ENCODE peak calls at places on chromosomes 11 and 22, in eight cellular contexts. V is fibroblast of pulmonary artery, G is fibroblast of lung, E is progenitor cell of endocrine pancreas, S is WERI-Rb-1, K is nephron progenitor cell, W is breast epithelium, Q is IMR-90. F is an unnamed sample.

GRCh38 chr22:45589556-45589955 is 82.1 kb upstream of the ATXN10 start:
- DNase-seq in W (no peak), Q (no peak), V (no peak), K (no peak), G (no peak), E (no peak), S (no peak), F (no peak)

GRCh38 chr22:24402460-24403192 is 24.8 kb upstream of the ADORA2A start:
- DNase-seq in K (no peak), W (peak), E (no peak), Q (peak), S (no peak), V (peak), G (peak), F (no peak)

GRCh38 chr22:36351921-36352774 is 35.6 kb downstream of the MYH9 start:
- DNase-seq in Q (no peak), W (peak), V (no peak), E (no peak), K (no peak), G (peak), S (no peak), F (no peak)

GRCh38 chr11:44530413-44531115 is 34.9 kb upstream of the CD82 start:
- DNase-seq in V (peak), S (no peak), Q (peak), K (no peak), W (no peak), G (peak), E (no peak), F (no peak)

GRCh38 chr11:14634813-14635212 is 8.8 kb upstream of the PDE3B start:
- DNase-seq in V (no peak), G (no peak), K (no peak), S (no peak), Q (no peak), W (no peak), E (no peak), F (no peak)

GRCh38 chr22:19749876-19750275 is 10.7 kb upstream of the TBX1 start:
- DNase-seq in G (no peak), S (no peak), E (no peak), K (no peak), Q (no peak), W (no peak), V (no peak), F (no peak)

GRCh38 chr22:44246615-44247326 is 66.0 kb downstream of the SHISAL1 start:
- DNase-seq in V (no peak), Q (no peak), G (no peak), K (no peak), W (no peak), S (no peak), E (no peak), F (no peak)

GRCh38 chr22:32558681-32559355 is 84.2 kb downstream of the FBXO7 start:
- DNase-seq in E (no peak), V (peak), K (no peak), Q (peak), S (no peak), W (peak), G (peak), F (no peak)

GRCh38 chr22:26666035-26666338 is 8.6 kb downstream of the MIAT start:
- DNase-seq in E (no peak), Q (peak), S (no peak), G (peak), V (no peak), K (no peak), W (no peak), F (no peak)

GRCh38 chr11:45655347-45655756 is 10.1 kb downstream of the CHST1 start:
- DNase-seq in V (peak), Q (peak), W (peak), S (peak), G (peak), E (peak), K (peak), F (peak)

GRCh38 chr11:116481126-116481644 is 291.6 kb downstream of the BUD13 start:
- DNase-seq in G (no peak), K (no peak), W (no peak), Q (no peak), V (no peak), S (peak), E (no peak), F (no peak)

GRCh38 chr11:88041679-88042078 is 133.6 kb downstream of the RAB38 start:
- DNase-seq in V (no peak), E (no peak), S (no peak), W (no peak), K (no peak), G (no peak), Q (no peak), F (no peak)

GRCh38 chr11:83070044-83070877 is 1.4 kb downstream of the RAB30 start:
- DNase-seq in W (no peak), S (no peak), K (peak), Q (peak), G (peak), V (peak), E (no peak), F (no peak)

GRCh38 chr11:26623076-26623666 is 51.1 kb upstream of the MUC15 start:
- DNase-seq in V (no peak), Q (peak), W (no peak), G (peak), E (no peak), K (no peak), S (no peak), F (no peak)

GRCh38 chr22:30266445-30267381 is at the start of gene OSM:
- DNase-seq in K (no peak), E (no peak), W (no peak), Q (no peak), G (no peak), S (no peak), V (no peak), F (peak)

GRCh38 chr11:121766138-121766537 is 313.4 kb upstream of the SORL1-AS1 start:
- DNase-seq in K (no peak), E (no peak), G (no peak), W (no peak), S (no peak), Q (no peak), V (no peak), F (no peak)

GRCh38 chr11:5118893-5119292 is 19.3 kb downstream of the OR52A5 start:
- DNase-seq in W (no peak), K (no peak), V (no peak), Q (no peak), E (no peak), S (no peak), G (no peak), F (no peak)

GRCh38 chr11:75820636-75821035 is 5.6 kb downstream of the UVRAG start:
- DNase-seq in Q (peak), S (no peak), W (no peak), G (peak), E (no peak), V (peak), K (no peak), F (no peak)

GRCh38 chr11:112961146-112961668 is at the start of gene NCAM1:
- DNase-seq in V (peak), G (peak), K (peak), W (no peak), Q (peak), E (peak), S (peak), F (peak)

GRCh38 chr11:76189682-76190081 is 16.6 kb downstream of the WNT11 start:
- DNase-seq in Q (no peak), K (no peak), W (no peak), E (no peak), V (no peak), S (no peak), G (no peak), F (no peak)

GRCh38 chr11:125207866-125208425 is 43.4 kb downstream of the PKNOX2 start:
- DNase-seq in G (peak), W (no peak), Q (peak), S (no peak), K (no peak), E (no peak), V (peak), F (no peak)

GRCh38 chr11:125215205-125215565 is 50.6 kb downstream of the PKNOX2 start:
- DNase-seq in W (no peak), V (no peak), S (no peak), G (no peak), Q (no peak), K (no peak), E (no peak), F (no peak)

GRCh38 chr11:125210112-125210511 is 45.6 kb downstream of the PKNOX2 start:
- DNase-seq in Q (no peak), K (no peak), W (no peak), E (no peak), S (no peak), G (peak), V (no peak), F (no peak)

GRCh38 chr11:125214466-125215204 is 50.1 kb downstream of the PKNOX2 start:
- DNase-seq in V (peak), E (no peak), Q (no peak), K (peak), W (no peak), G (no peak), S (no peak), F (no peak)

DNA sequence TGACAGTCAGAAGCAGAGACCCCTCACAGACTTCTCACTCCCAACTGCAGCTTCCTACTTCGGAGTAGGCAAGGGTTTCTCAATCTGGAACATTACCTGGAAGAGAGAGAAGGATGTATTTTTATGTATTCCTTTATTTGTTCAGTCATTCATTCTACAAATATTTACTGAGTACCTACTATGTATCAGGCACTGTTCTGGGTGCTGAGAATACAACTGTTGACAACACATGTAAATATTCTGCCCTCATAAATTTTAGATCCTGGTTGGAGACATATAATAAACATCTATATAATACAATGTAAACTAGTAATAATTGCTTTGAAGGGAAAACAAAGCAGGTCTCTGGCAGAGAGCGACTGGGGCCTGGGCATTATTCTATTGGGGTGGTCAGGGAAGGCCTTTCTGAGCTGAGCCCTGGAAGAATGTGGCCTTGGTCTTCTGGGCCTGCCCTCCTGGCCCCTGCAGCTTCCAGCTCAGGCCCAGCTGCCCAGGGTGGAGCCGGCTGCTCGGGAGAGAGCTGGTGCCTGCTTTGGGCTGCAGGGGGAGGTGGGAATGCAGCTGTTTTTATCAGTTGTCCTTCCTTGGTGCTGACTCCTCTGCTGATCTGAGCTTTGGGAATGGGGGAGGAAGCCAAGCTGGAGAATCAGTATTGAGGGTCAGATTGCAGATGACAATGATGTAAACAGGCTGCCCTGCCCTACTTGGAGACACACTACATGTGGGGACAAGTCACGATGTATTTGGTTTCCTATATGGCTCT is 46.8 kb downstream of the PKNOX2 start:
- DNase-seq in Q (peak), E (no peak), W (no peak), K (peak), V (peak), G (no peak), S (no peak), F (no peak)
- TF ChIP-seq CTCF in Q (no peak), E (no peak), W (no peak), K (no peak), V (no peak), G (no peak), S (no peak), F (no peak)

GRCh38 chr11:64083681-64084080 is 48.0 kb downstream of the FLRT1 start:
- DNase-seq in E (no peak), Q (no peak), G (no peak), V (no peak), S (no peak), K (no peak), W (no peak), F (no peak)
- TF ChIP-seq CTCF in E (no peak), Q (no peak), G (no peak), V (no peak), S (no peak), K (no peak), W (no peak), F (no peak)

GRCh38 chr11:69588270-69588669 is 52.7 kb upstream of the CCND1 start:
- DNase-seq in G (peak), S (no peak), W (no peak), Q (peak), V (peak), K (no peak), E (no peak), F (no peak)
- TF ChIP-seq CTCF in G (peak), S (no peak), W (no peak), Q (peak), V (peak), K (no peak), E (no peak), F (no peak)

GRCh38 chr22:31451709-31452571 is 37.7 kb downstream of the EIF4ENIF1 start:
- DNase-seq in W (no peak), S (peak), E (no peak), V (peak), G (peak), Q (peak), K (no peak), F (no peak)
- TF ChIP-seq CTCF in W (no peak), S (peak), E (peak), V (peak), G (peak), Q (peak), K (no peak), F (no peak)

DNA sequence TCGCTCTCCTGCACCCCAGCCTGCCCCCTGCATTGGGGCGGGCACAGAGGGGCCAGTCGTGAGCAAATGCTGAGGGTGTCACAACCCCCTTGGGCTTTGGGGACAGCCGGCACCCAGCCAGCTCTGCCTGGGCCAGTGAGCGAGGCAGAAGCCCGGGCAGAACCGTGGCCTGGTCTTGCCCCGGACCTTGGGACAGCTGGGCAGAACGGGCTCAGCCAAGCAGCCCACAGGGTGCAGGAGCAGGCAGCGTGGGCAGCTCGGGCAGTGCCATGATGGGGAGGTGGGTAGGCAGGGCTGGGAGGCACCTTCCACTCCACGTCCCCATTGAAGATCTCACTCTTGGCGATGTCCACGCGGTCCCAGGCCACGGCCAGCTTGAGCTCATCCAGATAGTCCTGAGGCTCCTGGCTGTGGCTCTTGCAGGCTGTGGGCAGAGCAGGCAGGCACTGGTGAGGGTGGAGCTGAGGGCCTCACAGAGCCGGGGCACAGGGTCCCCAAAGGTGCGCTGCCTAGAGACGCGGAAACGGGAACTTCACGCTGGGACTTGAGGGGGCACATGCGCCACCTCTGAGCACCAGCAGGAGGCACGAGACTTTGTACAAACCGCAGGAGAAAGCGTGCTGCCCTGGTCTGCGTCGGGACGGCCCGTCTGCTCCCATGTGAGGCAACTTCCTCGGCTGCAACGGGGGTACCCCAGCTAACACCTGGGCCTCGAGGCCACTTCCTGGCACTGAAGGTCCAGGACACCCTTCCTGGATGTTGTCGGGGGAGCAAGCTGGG is 15.2 kb downstream of the TSSC4 start:
- DNase-seq in K (no peak), W (no peak), G (no peak), S (no peak), Q (no peak), E (no peak), V (no peak), F (no peak)
- TF ChIP-seq CTCF in K (peak), W (no peak), G (no peak), S (peak), Q (no peak), E (peak), V (no peak), F (no peak)